ENCODE peak calls at places on chromosomes 3 and 15, in four cellular contexts. N is stimulated activated CD8-positive, alpha-beta memory T cell treated with anti-CD3 and anti-CD28 coated beads, Interleukin-15, amount 100 ng/mL, for 4 hours; M is germinal center; T is fibroblast of mammary gland. A is an unnamed sample.

GRCh38 chr15:25710184-25710583 is 152.9 kb downstream of the ATP10A start:
- DNase-seq in T (peak; percentile 31), M (peak; percentile 58), N (no peak), A (peak; percentile 15)

GRCh38 chr15:26889298-26889898 is 22.5 kb downstream of the GABRA5 start:
- DNase-seq in N (no peak), M (peak; percentile 20), T (peak; percentile 78), A (peak; percentile 52)

GRCh38 chr3:126155280-126155640 is 25.1 kb downstream of the ALDH1L1 start:
- DNase-seq in N (no peak), M (no peak), T (no peak), A (no peak)

GRCh38 chr3:171979081-171979480 is 60.3 kb upstream of the FNDC3B start:
- DNase-seq in M (no peak), N (no peak), T (no peak), A (no peak)

GRCh38 chr3:94117729-94118128 is 54.9 kb downstream of the NSUN3 start:
- DNase-seq in N (no peak), T (no peak), M (no peak), A (no peak)

GRCh38 chr3:19116239-19116638 is 32.1 kb upstream of the KCNH8 start:
- DNase-seq in N (no peak), M (no peak), T (no peak), A (no peak)

GRCh38 chr15:75107905-75108838 is 84.8 kb downstream of the PPCDC start:
- DNase-seq in M (no peak), N (peak; percentile 47), T (peak; percentile 98), A (peak; percentile 70)

GRCh38 chr3:104349836-104350235 is 1016.9 kb upstream of the ALCAM start:
- DNase-seq in N (no peak), T (no peak), M (no peak), A (no peak)

GRCh38 chr15:45550436-45550835 is 27.9 kb upstream of the SLC30A4 start:
- DNase-seq in M (no peak), N (no peak), T (peak; percentile 47), A (no peak)

GRCh38 chr3:30401971-30402370 is 204.4 kb upstream of the TGFBR2 start:
- DNase-seq in M (no peak), T (peak; percentile 80), N (no peak), A (no peak)

GRCh38 chr3:139975592-139976360 is 40.8 kb downstream of the CLSTN2 start:
- DNase-seq in T (no peak), M (no peak), N (no peak), A (no peak)

GRCh38 chr15:74889882-74890768 is at the start of gene MPI:
- DNase-seq in M (peak; percentile 95), N (peak; percentile 71), T (peak; percentile 67), A (peak; percentile 90)

GRCh38 chr15:99727330-99727729 is 5.9 kb downstream of the LYSMD4 start:
- DNase-seq in N (no peak), M (no peak), T (no peak), A (no peak)

GRCh38 chr3:126126811-126127431 is 43.0 kb upstream of the SLC41A3 start:
- DNase-seq in T (no peak), N (no peak), M (no peak), A (no peak)

GRCh38 chr3:196976891-196977420 is 8.3 kb upstream of the PIGZ start:
- DNase-seq in T (no peak), M (no peak), N (no peak), A (no peak)

GRCh38 chr3:136862611-136862951 is 573 bp downstream of the NCK1 start:
- DNase-seq in M (peak; percentile 46), N (no peak), T (peak; percentile 61), A (peak; percentile 69)

GRCh38 chr15:37933685-37934084 is 755 bp upstream of the TMCO5A start:
- DNase-seq in M (no peak), T (peak; percentile 48), N (no peak), A (no peak)

GRCh38 chr15:63367390-63367789 is 14.3 kb downstream of the CA12 start:
- DNase-seq in M (no peak), N (no peak), T (peak; percentile 38), A (no peak)

GRCh38 chr15:69881760-69882159 is 216.0 kb downstream of the TLE3 start:
- DNase-seq in M (peak; percentile 86), T (no peak), N (no peak), A (no peak)

GRCh38 chr15:52002351-52002750 is 16.7 kb upstream of the MAPK6 start:
- DNase-seq in M (no peak), T (no peak), N (no peak), A (no peak)

GRCh38 chr3:52705688-52706686 is at the start of the genes GLT8D1 and SPCS1:
- DNase-seq in T (peak; percentile 79), M (peak; percentile 89), N (peak; percentile 74), A (peak; percentile 86)

GRCh38 chr3:105958237-105959000 is 89.6 kb upstream of the CBLB start:
- DNase-seq in T (no peak), N (no peak), M (no peak), A (no peak)

A was measured in transverse colon.